ENCODE peak calls at places on chromosomes 12 and 14, in six cellular contexts. H is fibroblast of lung, U is cardiac muscle cell, I is IMR-90, B is tibial nerve, P is heart right ventricle. S is an unnamed sample.

GRCh38 chr14:20707622-20708021 is 19.1 kb downstream of the ANG start:
- DNase-seq in H (no peak), U (no peak), I (no peak), B (no peak), P (no peak), S (no peak)

GRCh38 chr14:101033446-101034165 is 130.1 kb upstream of the RTL1 start:
- DNase-seq in H (no peak), U (no peak), I (no peak), B (peak; percentile 10), P (no peak), S (peak; percentile 2)

GRCh38 chr12:102960766-102961487 is 3.5 kb downstream of the ASCL1 start:
- DNase-seq in H (no peak), U (peak; percentile 21), I (no peak), B (no peak), P (no peak), S (peak; percentile 50)

GRCh38 chr12:49347307-49348237 is 884 bp downstream of the DNAJC22 start:
- DNase-seq in H (peak; percentile 89), U (peak; percentile 81), I (peak; percentile 89), B (no peak), P (peak; percentile 77), S (peak; percentile 89)

GRCh38 chr12:131408484-131408883 is 302.4 kb upstream of the SFSWAP start:
- DNase-seq in H (no peak), U (no peak), I (no peak), B (no peak), P (no peak), S (no peak)

GRCh38 chr14:61196034-61196433 is 85.1 kb downstream of the TMEM30B start:
- DNase-seq in H (no peak), U (no peak), I (no peak), B (no peak), P (no peak), S (no peak)

GRCh38 chr12:79016181-79016580 is 151.6 kb downstream of the SYT1 start:
- DNase-seq in H (no peak), U (no peak), I (no peak), B (no peak), P (no peak), S (no peak)

GRCh38 chr14:67423424-67423823 is 11.5 kb upstream of the PLEK2 start:
- DNase-seq in H (no peak), U (no peak), I (no peak), B (no peak), P (no peak), S (no peak)

GRCh38 chr12:102675672-102676071 is 195.3 kb upstream of the IGF1 start:
- DNase-seq in H (no peak), U (no peak), I (peak; percentile 13), B (no peak), P (no peak), S (no peak)

GRCh38 chr12:107396991-107397390 is 288.6 kb upstream of the PWP1 start:
- DNase-seq in H (no peak), U (no peak), I (no peak), B (no peak), P (no peak), S (no peak)

DNA sequence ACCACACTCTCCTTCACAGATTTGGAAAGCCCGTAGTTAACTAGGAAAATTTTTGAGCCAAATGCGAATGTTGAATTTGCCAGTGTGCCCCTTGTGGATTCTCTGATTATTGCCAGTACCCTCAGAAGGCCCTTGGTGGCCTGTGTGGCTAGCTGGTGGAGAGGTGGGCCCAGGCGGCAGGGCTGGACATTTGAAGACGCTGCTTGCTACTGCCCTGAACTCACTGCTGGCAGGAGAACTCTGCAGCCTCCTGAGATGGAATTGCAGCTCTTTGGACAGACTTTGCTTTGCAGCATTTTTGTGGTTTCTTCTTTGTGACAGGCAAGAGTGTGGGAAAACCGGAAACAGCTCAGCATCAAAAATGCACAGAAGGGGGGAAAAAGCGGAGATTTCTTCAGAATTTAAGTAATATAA is 97.6 kb downstream of the TGFB3 start:
- DNase-seq in H (peak; percentile 84), U (no peak), I (peak; percentile 86), B (no peak), P (no peak), S (peak; percentile 16)
- H3K36me3 ChIP-seq in H (no peaks in the 10 kb centered on the region), U (no peaks in the 10 kb centered on the region), I (no peaks in the 10 kb centered on the region), B (peaks cover 10% of the 10 kb centered on the region), P (peaks cover 24% of the 10 kb centered on the region), S (no peaks in the 10 kb centered on the region)

GRCh38 chr12:6846316-6846869 is 4.7 kb downstream of the CDCA3 start:
- DNase-seq in H (no peak), U (no peak), I (no peak), B (no peak), P (no peak), S (no peak)
- H3K36me3 ChIP-seq in H (peaks cover 35% of the 10 kb centered on the region), U (peaks cover 2% of the 10 kb centered on the region), I (peaks cover 58% of the 10 kb centered on the region), B (peaks cover 79% of the 10 kb centered on the region), P (peaks cover 76% of the 10 kb centered on the region), S (peaks cover 79% of the 10 kb centered on the region)

DNA sequence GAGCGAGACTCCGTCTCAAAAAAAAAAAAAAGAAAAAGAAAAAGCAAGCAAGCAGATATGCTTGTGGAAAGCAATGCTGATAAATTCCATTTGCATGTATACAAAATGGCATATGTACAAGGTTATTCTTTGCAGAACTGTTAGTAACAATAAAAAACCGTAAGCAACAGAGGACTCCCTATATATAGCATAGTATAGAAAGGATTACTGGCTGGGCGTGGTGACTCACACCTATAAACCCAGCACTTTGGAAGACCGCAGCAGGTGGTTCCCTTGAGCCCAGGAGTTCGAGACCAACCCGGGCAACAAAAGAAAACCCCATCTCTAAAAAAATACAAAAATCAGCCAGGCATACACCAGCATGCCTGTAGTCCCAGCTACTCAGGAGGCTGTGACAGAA is 13.5 kb downstream of the GCN1 start:
- DNase-seq in H (no peak), U (no peak), I (no peak), B (no peak), P (no peak), S (no peak)
- H3K36me3 ChIP-seq in H (peaks cover 34% of the 10 kb centered on the region), U (peaks cover 55% of the 10 kb centered on the region), I (peaks cover 56% of the 10 kb centered on the region), B (peaks cover 93% of the 10 kb centered on the region), P (peaks cover 96% of the 10 kb centered on the region), S (peaks cover 88% of the 10 kb centered on the region)

GRCh38 chr12:105157598-105157997 is 50.1 kb downstream of the WASHC4 start:
- DNase-seq in H (no peak), U (no peak), I (no peak), B (no peak), P (no peak), S (no peak)
- H3K36me3 ChIP-seq in H (peaks cover 6% of the 10 kb centered on the region), U (peaks cover 46% of the 10 kb centered on the region), I (peaks cover 35% of the 10 kb centered on the region), B (peaks cover 82% of the 10 kb centered on the region), P (peaks cover 98% of the 10 kb centered on the region), S (peaks cover 67% of the 10 kb centered on the region)

DNA sequence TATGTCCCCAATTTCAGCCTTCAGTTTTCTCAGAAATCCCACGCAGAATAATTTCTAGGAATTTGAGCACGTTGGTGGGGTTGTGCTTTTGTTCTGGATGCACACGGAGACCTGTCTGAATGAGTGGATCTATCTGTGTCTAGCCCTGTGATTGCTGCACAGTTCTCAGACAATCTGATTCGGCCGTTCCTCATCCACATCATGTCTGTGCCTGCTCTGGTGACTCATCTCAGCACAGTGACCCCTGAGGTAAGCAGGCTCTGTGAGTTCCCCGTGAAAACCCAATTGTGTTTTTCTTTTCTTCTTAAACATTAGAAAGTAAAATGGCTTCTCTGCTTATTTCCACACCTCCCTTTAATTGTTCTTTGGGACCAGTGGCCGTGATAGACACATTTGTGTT is 20.2 kb downstream of the UBE3B start:
- DNase-seq in H (peak; percentile 33), U (no peak), I (peak; percentile 79), B (no peak), P (no peak), S (peak; percentile 58)
- H3K36me3 ChIP-seq in H (peaks cover 16% of the 10 kb centered on the region), U (peaks cover 67% of the 10 kb centered on the region), I (peaks cover 41% of the 10 kb centered on the region), B (peaks cover 98% of the 10 kb centered on the region), P (peaks cover 100% of the 10 kb centered on the region), S (no peaks in the 10 kb centered on the region)

GRCh38 chr12:98736352-98737326 is 91.5 kb downstream of the APAF1 start:
- DNase-seq in H (peak; percentile 62), U (no peak), I (peak; percentile 57), B (no peak), P (no peak), S (peak; percentile 48)

GRCh38 chr12:98737327-98737722 is 92.2 kb downstream of the APAF1 start:
- DNase-seq in H (no peak), U (no peak), I (peak; percentile 10), B (no peak), P (no peak), S (no peak)

GRCh38 chr12:98738002-98738401 is 92.9 kb downstream of the APAF1 start:
- DNase-seq in H (no peak), U (no peak), I (peak; percentile 29), B (no peak), P (no peak), S (no peak)

GRCh38 chr12:98735821-98736220 is 90.7 kb downstream of the APAF1 start:
- DNase-seq in H (no peak), U (no peak), I (no peak), B (no peak), P (no peak), S (no peak)

DNA sequence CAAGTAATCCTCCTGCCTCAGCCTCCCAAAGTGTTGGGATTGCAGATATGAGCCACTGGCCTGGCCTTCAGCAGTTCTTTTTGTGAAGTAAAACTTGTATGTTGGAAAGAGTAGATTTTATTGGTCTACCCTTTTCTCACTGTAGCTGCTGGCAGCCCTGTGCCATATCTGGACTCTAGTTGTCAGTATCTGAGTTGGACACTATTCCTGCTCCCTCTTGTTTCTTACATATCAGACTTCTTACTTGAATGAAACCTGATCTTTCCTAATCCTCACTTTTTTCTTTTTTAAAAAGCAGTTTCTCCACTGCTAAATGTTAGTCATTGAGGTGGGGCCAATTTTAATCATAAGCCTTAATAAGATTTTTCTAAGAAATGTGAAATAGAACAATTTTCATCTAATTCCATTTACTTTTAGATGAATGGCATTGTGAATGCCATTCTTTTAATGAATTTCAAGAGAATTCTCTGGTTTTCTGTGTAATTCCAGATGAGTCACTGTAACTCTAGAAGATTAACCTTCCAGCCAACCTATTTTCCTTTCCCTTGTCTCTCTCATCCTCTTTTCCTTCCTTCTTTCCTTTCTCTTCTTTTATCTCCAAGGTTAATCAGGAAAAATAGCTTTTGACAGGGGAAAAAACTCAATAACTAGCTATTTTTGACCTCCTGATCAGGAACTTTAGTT is 88.7 kb downstream of the APAF1 start:
- DNase-seq in H (peak; percentile 28), U (no peak), I (peak; percentile 44), B (no peak), P (no peak), S (no peak)
- H3K36me3 ChIP-seq in H (peaks cover 1% of the 10 kb centered on the region), U (no peaks in the 10 kb centered on the region), I (peaks cover 19% of the 10 kb centered on the region), B (peaks cover 62% of the 10 kb centered on the region), P (peaks cover 80% of the 10 kb centered on the region), S (no peaks in the 10 kb centered on the region)

GRCh38 chr12:123395236-123395635 is 11.3 kb downstream of the KMT5A start:
- DNase-seq in H (no peak), U (no peak), I (no peak), B (no peak), P (no peak), S (no peak)
- H3K36me3 ChIP-seq in H (peaks cover 26% of the 10 kb centered on the region), U (peaks cover 58% of the 10 kb centered on the region), I (peaks cover 67% of the 10 kb centered on the region), B (peaks cover 94% of the 10 kb centered on the region), P (peaks cover 96% of the 10 kb centered on the region), S (peaks cover 70% of the 10 kb centered on the region)

S was measured in BE2C.